ENCODE peak calls at places on chromosomes 4 and X, in six cellular contexts. One of them, this sample, is unnamed.

GRCh38 chr4:182483685-182484084 is 240.5 kb downstream of the TENM3 start:
- DNase-seq in tibial artery: no peak
- DNase-seq in hepatic stellate cell: no peak
- DNase-seq in fibroblast of pulmonary artery: no peak
- DNase-seq in activated naive CD4-positive, alpha-beta T cell: no peak
- DNase-seq in GM10248: no peak
- DNase-seq in this sample: no peak

GRCh38 chrX:23931149-23931604 is 23.4 kb downstream of the CXorf58 start:
- DNase-seq in tibial artery: no peak
- DNase-seq in hepatic stellate cell: no peak
- DNase-seq in fibroblast of pulmonary artery: no peak
- DNase-seq in activated naive CD4-positive, alpha-beta T cell: no peak
- DNase-seq in GM10248: no peak
- DNase-seq in this sample: no peak

GRCh38 chr4:109657854-109658253 is 45.4 kb downstream of the CASP6 start:
- DNase-seq in tibial artery: no peak
- DNase-seq in hepatic stellate cell: no peak
- DNase-seq in fibroblast of pulmonary artery: no peak
- DNase-seq in activated naive CD4-positive, alpha-beta T cell: no peak
- DNase-seq in GM10248: no peak
- DNase-seq in this sample: no peak

GRCh38 chr4:20181926-20182325 is 69.8 kb upstream of the SLIT2 start:
- DNase-seq in tibial artery: no peak
- DNase-seq in hepatic stellate cell: no peak
- DNase-seq in fibroblast of pulmonary artery: peak
- DNase-seq in activated naive CD4-positive, alpha-beta T cell: no peak
- DNase-seq in GM10248: no peak
- DNase-seq in this sample: no peak

GRCh38 chr4:114423582-114423981 is 175.0 kb upstream of the UGT8 start:
- DNase-seq in tibial artery: no peak
- DNase-seq in hepatic stellate cell: no peak
- DNase-seq in fibroblast of pulmonary artery: no peak
- DNase-seq in activated naive CD4-positive, alpha-beta T cell: no peak
- DNase-seq in GM10248: peak
- DNase-seq in this sample: no peak

GRCh38 chr4:41022116-41022515 is 192.2 kb downstream of the APBB2 start:
- DNase-seq in tibial artery: no peak
- DNase-seq in hepatic stellate cell: no peak
- DNase-seq in fibroblast of pulmonary artery: no peak
- DNase-seq in activated naive CD4-positive, alpha-beta T cell: no peak
- DNase-seq in GM10248: no peak
- DNase-seq in this sample: no peak

GRCh38 chr4:128287159-128287870 is at the start of gene PGRMC2:
- DNase-seq in tibial artery: no peak
- DNase-seq in hepatic stellate cell: peak
- DNase-seq in fibroblast of pulmonary artery: peak
- DNase-seq in activated naive CD4-positive, alpha-beta T cell: no peak
- DNase-seq in GM10248: no peak
- DNase-seq in this sample: no peak

GRCh38 chr4:3215733-3216132 is 33.2 kb upstream of the MSANTD1 start:
- DNase-seq in tibial artery: peak
- DNase-seq in hepatic stellate cell: no peak
- DNase-seq in fibroblast of pulmonary artery: no peak
- DNase-seq in activated naive CD4-positive, alpha-beta T cell: no peak
- DNase-seq in GM10248: no peak
- DNase-seq in this sample: no peak

GRCh38 chrX:70001708-70002341 is 47.9 kb downstream of the AWAT2 start:
- DNase-seq in tibial artery: no peak
- DNase-seq in hepatic stellate cell: no peak
- DNase-seq in fibroblast of pulmonary artery: no peak
- DNase-seq in activated naive CD4-positive, alpha-beta T cell: no peak
- DNase-seq in GM10248: no peak
- DNase-seq in this sample: no peak

GRCh38 chrX:150324919-150325318 is 38.2 kb upstream of the MAMLD1 start:
- DNase-seq in tibial artery: no peak
- DNase-seq in hepatic stellate cell: no peak
- DNase-seq in fibroblast of pulmonary artery: no peak
- DNase-seq in activated naive CD4-positive, alpha-beta T cell: no peak
- DNase-seq in GM10248: no peak
- DNase-seq in this sample: no peak

GRCh38 chr4:107823870-107824366 is 814 bp upstream of the SGMS2 start:
- DNase-seq in tibial artery: no peak
- DNase-seq in hepatic stellate cell: no peak
- DNase-seq in fibroblast of pulmonary artery: no peak
- DNase-seq in activated naive CD4-positive, alpha-beta T cell: no peak
- DNase-seq in GM10248: no peak
- DNase-seq in this sample: no peak

GRCh38 chr4:38100474-38101255 is 140.5 kb downstream of the PTTG2 start:
- DNase-seq in tibial artery: no peak
- DNase-seq in hepatic stellate cell: no peak
- DNase-seq in fibroblast of pulmonary artery: no peak
- DNase-seq in activated naive CD4-positive, alpha-beta T cell: no peak
- DNase-seq in GM10248: no peak
- DNase-seq in this sample: no peak

GRCh38 chrX:83934220-83934619 is 73.3 kb downstream of the CYLC1 start:
- DNase-seq in tibial artery: no peak
- DNase-seq in hepatic stellate cell: no peak
- DNase-seq in fibroblast of pulmonary artery: no peak
- DNase-seq in activated naive CD4-positive, alpha-beta T cell: no peak
- DNase-seq in GM10248: no peak
- DNase-seq in this sample: no peak

GRCh38 chr4:143380651-143381050 is 44.0 kb downstream of the GAB1 start:
- DNase-seq in tibial artery: no peak
- DNase-seq in hepatic stellate cell: no peak
- DNase-seq in fibroblast of pulmonary artery: no peak
- DNase-seq in activated naive CD4-positive, alpha-beta T cell: no peak
- DNase-seq in GM10248: no peak
- DNase-seq in this sample: no peak

GRCh38 chr4:6198768-6199343 is 1.5 kb downstream of the JAKMIP1 start:
- DNase-seq in tibial artery: peak
- DNase-seq in hepatic stellate cell: no peak
- DNase-seq in fibroblast of pulmonary artery: no peak
- DNase-seq in activated naive CD4-positive, alpha-beta T cell: no peak
- DNase-seq in GM10248: no peak
- DNase-seq in this sample: no peak

GRCh38 chr4:2462218-2462991 is 6.5 kb upstream of the RNF4 start:
- DNase-seq in tibial artery: peak
- DNase-seq in hepatic stellate cell: peak
- DNase-seq in fibroblast of pulmonary artery: peak
- DNase-seq in activated naive CD4-positive, alpha-beta T cell: peak
- DNase-seq in GM10248: peak
- DNase-seq in this sample: peak

GRCh38 chr4:62814510-62815047 is 1594.7 kb downstream of the TECRL start:
- DNase-seq in tibial artery: no peak
- DNase-seq in hepatic stellate cell: no peak
- DNase-seq in fibroblast of pulmonary artery: no peak
- DNase-seq in activated naive CD4-positive, alpha-beta T cell: no peak
- DNase-seq in GM10248: no peak
- DNase-seq in this sample: no peak

GRCh38 chr4:141180991-141181760 is 39.5 kb upstream of the ZNF330 start:
- DNase-seq in tibial artery: no peak
- DNase-seq in hepatic stellate cell: no peak
- DNase-seq in fibroblast of pulmonary artery: no peak
- DNase-seq in activated naive CD4-positive, alpha-beta T cell: no peak
- DNase-seq in GM10248: no peak
- DNase-seq in this sample: no peak

GRCh38 chrX:46447384-46447783 is 97.8 kb downstream of the ZNF674 start:
- DNase-seq in tibial artery: no peak
- DNase-seq in hepatic stellate cell: no peak
- DNase-seq in fibroblast of pulmonary artery: peak
- DNase-seq in activated naive CD4-positive, alpha-beta T cell: no peak
- DNase-seq in GM10248: no peak
- DNase-seq in this sample: no peak

This sample was measured in central memory CD8-positive, alpha-beta T cell.